ENCODE peak calls at places on chromosomes 11 and 22, in four cellular contexts. D is cardiac muscle cell, M is colonic mucosa, P is transverse colon. X is an unnamed sample.

GRCh38 chr22:17130199-17130598 is 9.0 kb upstream of the TMEM121B start:
- DNase-seq in D (no peak), M (no peak), P (no peak), X (no peak)

GRCh38 chr11:102836290-102836875 is 7.0 kb downstream of the MMP3 start:
- DNase-seq in D (peak), M (no peak), P (no peak), X (no peak)

GRCh38 chr11:107928767-107929507 is 689 bp downstream of the RAB39A start:
- DNase-seq in D (no peak), M (peak), P (peak), X (no peak)

GRCh38 chr11:27716216-27716615 is 16.0 kb upstream of the BDNF start:
- DNase-seq in D (no peak), M (no peak), P (no peak), X (no peak)

GRCh38 chr22:36573815-36574350 is 44.9 kb upstream of the EIF3D start:
- DNase-seq in D (no peak), M (no peak), P (no peak), X (no peak)

GRCh38 chr22:50218996-50219727 is 18.4 kb downstream of the SELENOO start:
- DNase-seq in D (peak), M (peak), P (peak), X (no peak)

GRCh38 chr22:41123151-41123550 is 30.8 kb downstream of the EP300 start:
- DNase-seq in D (peak), M (no peak), P (no peak), X (no peak)

GRCh38 chr11:2510626-2511402 is 66.0 kb downstream of the KCNQ1 start:
- DNase-seq in D (no peak), M (no peak), P (peak), X (no peak)

GRCh38 chr11:66717925-66718319 is 11.1 kb downstream of the SPTBN2 start:
- DNase-seq in D (no peak), M (no peak), P (no peak), X (no peak)

GRCh38 chr22:34055525-34056200 is 135.4 kb upstream of the LARGE1 start:
- DNase-seq in D (no peak), M (no peak), P (no peak), X (no peak)

GRCh38 chr22:30717331-30717921 is 22.8 kb downstream of the OSBP2 start:
- DNase-seq in D (peak), M (no peak), P (no peak), X (no peak)

GRCh38 chr11:68414457-68415221 is 45.9 kb upstream of the PPP6R3 start:
- DNase-seq in D (no peak), M (no peak), P (no peak), X (no peak)

GRCh38 chr22:50001388-50002231 is 11.0 kb downstream of the IL17REL start:
- DNase-seq in D (no peak), M (no peak), P (no peak), X (no peak)

GRCh38 chr11:19892387-19892786 is 179.8 kb downstream of the NAV2 start:
- DNase-seq in D (no peak), M (no peak), P (no peak), X (no peak)

GRCh38 chr11:117885777-117886176 is 9.3 kb upstream of the FXYD6 start:
- DNase-seq in D (peak), M (peak), P (peak), X (no peak)

GRCh38 chr22:29156507-29156906 is 49.2 kb upstream of the EMID1 start:
- DNase-seq in D (peak), M (no peak), P (no peak), X (no peak)

GRCh38 chr11:44795803-44796535 is 69.2 kb downstream of the TSPAN18 start:
- DNase-seq in D (no peak), M (no peak), P (no peak), X (no peak)

GRCh38 chr11:57340228-57340627 is 2.1 kb downstream of the P2RX3 start:
- DNase-seq in D (peak), M (no peak), P (no peak), X (no peak)
- TF ChIP-seq CTCF in D (peak), M (no peak), P (no peak), X (no peak)

DNA sequence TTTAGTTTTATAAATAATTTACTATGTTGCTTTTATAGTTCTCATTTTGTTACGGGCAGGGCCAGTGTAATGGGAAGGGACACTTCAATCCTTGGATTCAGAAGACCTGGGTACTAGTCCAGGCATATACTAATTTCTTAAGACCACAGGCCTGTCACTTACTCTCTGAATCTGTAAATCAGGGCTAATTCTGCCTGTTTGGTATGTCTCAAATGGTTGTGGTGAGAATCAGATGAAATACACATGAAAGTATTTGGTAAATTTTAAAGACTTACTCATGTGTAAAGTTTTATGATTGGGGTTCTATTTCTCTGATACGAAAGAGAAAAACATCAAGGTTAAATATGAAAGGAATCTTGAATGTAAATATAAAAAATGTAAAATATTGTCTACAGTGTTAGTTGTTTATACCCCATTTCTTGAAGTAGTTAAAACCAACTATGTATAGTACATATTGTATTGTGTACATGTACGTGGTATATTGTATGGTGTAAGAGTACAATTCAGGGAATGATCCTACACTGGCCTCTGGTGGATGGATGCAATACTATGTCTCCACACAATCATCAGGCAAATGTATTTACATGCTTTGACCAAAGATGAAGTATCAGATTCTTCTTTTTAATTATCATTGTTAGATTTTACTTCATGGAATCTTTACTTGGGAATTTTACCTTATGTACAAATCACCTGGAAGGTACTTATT is 24.5 kb upstream of the RAG2 start:
- DNase-seq in D (peak), M (no peak), P (no peak), X (peak)
- TF ChIP-seq CTCF in D (peak), M (peak), P (peak), X (no peak)

GRCh38 chr11:37525336-37525735 is 927.3 kb upstream of the RAG2 start:
- DNase-seq in D (peak), M (no peak), P (no peak), X (no peak)
- TF ChIP-seq CTCF in D (peak), M (no peak), P (no peak), X (no peak)

DNA sequence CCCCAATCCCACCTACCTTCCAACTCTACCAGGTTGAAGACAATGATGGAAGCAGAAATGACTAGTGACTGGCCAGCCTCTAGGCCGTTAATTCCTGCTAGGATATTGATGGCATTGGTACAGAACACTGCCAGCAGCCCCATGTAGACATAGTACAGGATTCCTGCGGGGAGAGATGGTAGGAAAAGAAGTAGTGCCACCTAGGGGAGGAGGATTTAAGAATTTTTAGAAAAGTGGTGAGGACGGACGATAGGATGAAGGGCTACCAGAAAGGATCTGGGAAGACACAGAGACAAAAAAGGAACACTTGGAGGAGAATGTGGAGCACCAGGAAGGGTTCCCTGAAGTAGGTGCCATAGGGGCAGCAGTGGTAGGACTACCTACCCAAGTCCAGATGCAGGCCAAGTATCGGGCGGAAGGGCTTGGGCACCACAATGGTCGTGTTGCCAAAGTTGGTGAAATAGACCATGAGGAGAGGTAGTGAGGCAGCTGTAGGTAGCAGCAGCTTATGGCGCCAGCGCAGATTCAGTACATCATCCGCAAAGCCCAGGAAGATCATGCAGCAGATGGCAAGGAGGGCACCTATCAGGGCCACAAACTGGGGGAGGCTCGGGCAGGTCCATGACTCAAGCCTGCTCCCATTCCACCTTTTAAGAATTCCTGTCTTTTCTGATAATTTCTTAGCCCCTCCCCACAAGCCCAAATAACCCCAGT is 1.2 kb downstream of the DPAGT1 start:
- DNase-seq in D (peak), M (no peak), P (no peak), X (peak)
- TF ChIP-seq CTCF in D (peak), M (peak), P (peak), X (peak)

DNA sequence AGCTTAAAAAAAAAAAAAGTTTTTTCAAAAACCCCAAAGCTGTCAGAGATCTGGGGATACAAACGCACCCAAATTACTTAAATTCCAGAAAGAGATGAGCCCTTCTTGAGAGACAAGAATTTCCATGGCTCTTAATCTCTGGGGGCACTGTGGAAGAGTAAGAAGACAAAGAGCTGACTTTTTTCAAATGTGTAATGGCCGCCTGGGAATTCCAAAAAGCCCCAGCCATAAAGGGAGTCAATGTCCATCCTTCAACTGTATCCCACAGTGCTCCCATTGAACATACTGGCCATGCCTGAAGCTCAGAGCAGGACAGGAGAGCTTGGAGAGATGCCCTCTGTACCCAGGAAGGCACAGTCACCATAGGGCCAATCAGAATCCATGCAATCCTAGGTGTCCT is 37.4 kb upstream of the ASPHD2 start:
- DNase-seq in D (no peak), M (no peak), P (no peak), X (no peak)
- TF ChIP-seq CTCF in D (no peak), M (no peak), P (no peak), X (no peak)

GRCh38 chr11:34201130-34201529 is 95.7 kb downstream of the NAT10 start:
- DNase-seq in D (no peak), M (no peak), P (no peak), X (no peak)

GRCh38 chr11:34206598-34207300 is 101.3 kb downstream of the NAT10 start:
- DNase-seq in D (no peak), M (no peak), P (no peak), X (no peak)

GRCh38 chr11:34205326-34206035 is 100.1 kb downstream of the NAT10 start:
- DNase-seq in D (peak), M (no peak), P (no peak), X (no peak)

GRCh38 chr11:34204396-34205279 is 99.2 kb downstream of the NAT10 start:
- DNase-seq in D (no peak), M (no peak), P (no peak), X (peak)

GRCh38 chr11:34203377-34203801 is 98.0 kb downstream of the NAT10 start:
- DNase-seq in D (no peak), M (no peak), P (no peak), X (no peak)
- TF ChIP-seq CTCF in D (no peak), M (no peak), P (no peak), X (no peak)

DNA sequence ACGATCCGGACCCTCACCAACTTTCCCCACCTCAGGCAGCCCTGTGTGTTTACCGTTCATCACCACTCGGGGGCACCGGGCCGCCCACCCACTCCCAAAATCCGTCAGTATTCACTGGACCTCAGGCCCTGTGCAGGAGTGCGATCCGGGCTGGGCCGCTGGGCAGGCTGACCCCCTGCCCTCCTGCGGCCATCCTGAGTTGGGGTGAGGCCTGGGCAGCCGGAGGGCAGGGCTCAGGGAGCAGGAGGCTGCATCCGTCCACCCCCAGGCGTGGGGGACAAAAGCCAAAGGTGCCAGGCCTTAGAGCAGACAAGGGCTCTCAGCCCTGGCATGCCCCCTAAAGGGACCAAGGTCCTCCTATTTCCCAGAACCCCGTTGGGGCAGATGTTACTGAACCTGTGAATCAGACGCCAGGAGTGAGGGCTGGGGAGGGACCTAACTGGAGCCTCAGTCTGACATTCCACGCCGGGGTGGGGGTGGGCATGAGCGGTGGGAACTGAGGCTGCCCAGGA is 16.8 kb upstream of the TMEM191C start:
- DNase-seq in D (no peak), M (peak), P (no peak), X (no peak)
- TF ChIP-seq CTCF in D (no peak), M (no peak), P (no peak), X (no peak)

GRCh38 chr11:76798656-76799055 is 15.5 kb downstream of the TSKU start:
- DNase-seq in D (no peak), M (no peak), P (no peak), X (no peak)

GRCh38 chr11:76797341-76798201 is 14.4 kb downstream of the TSKU start:
- DNase-seq in D (no peak), M (peak), P (no peak), X (no peak)

GRCh38 chr11:76798202-76798581 is 15.0 kb downstream of the TSKU start:
- DNase-seq in D (no peak), M (peak), P (no peak), X (no peak)

GRCh38 chr11:76800466-76801200 is 17.5 kb downstream of the TSKU start:
- DNase-seq in D (no peak), M (peak), P (no peak), X (no peak)

GRCh38 chr11:76799061-76799804 is 16.1 kb downstream of the TSKU start:
- DNase-seq in D (peak), M (peak), P (peak), X (peak)
- TF ChIP-seq CTCF in D (peak), M (peak), P (peak), X (peak)

GRCh38 chr11:32289701-32290100 is 145.6 kb downstream of the WT1 start:
- DNase-seq in D (no peak), M (no peak), P (no peak), X (no peak)

GRCh38 chr11:32290783-32291182 is 144.6 kb downstream of the WT1 start:
- DNase-seq in D (peak), M (no peak), P (no peak), X (no peak)

GRCh38 chr11:32288276-32288675 is 147.1 kb downstream of the WT1 start:
- DNase-seq in D (no peak), M (no peak), P (no peak), X (no peak)
- TF ChIP-seq CTCF in D (no peak), M (no peak), P (no peak), X (no peak)

GRCh38 chr11:116110356-116110755 is 606.1 kb upstream of the CADM1 start:
- DNase-seq in D (no peak), M (no peak), P (no peak), X (no peak)

GRCh38 chr11:116109228-116109627 is 605.0 kb upstream of the CADM1 start:
- DNase-seq in D (peak), M (no peak), P (no peak), X (peak)

GRCh38 chr11:116108161-116108560 is 603.9 kb upstream of the CADM1 start:
- DNase-seq in D (no peak), M (no peak), P (no peak), X (no peak)

GRCh38 chr11:116104480-116105174 is 600.4 kb upstream of the CADM1 start:
- DNase-seq in D (no peak), M (no peak), P (no peak), X (no peak)

DNA sequence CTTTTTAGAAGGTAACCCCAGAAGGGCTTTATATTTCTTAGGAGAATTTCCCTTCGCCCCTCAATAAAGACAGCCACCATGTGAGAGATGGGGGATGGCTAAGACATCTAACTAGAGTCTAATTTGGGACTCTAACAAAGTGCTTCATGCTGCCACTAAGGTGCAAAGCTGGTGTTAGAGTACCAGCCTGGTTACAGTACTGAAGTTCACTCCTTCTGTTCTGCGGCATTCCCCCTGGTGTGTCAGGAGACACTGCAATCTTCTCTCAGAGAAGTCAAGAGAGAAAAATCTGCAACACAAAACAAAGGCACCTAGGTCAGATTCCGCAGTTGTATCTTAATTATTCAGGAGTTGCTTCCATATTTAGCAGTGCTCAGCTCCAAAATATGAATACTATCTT is 603.0 kb upstream of the CADM1 start:
- DNase-seq in D (no peak), M (no peak), P (no peak), X (no peak)
- TF ChIP-seq CTCF in D (no peak), M (no peak), P (no peak), X (no peak)